ENCODE peak calls at places on chromosomes 2 and 18, in ten cellular contexts. H is HCT116, L is pancreas, T is kidney, B is heart left ventricle, U is astrocyte, W is fibroblast of lung, M is tibial artery, A is body of pancreas, Q is Panc1. K is an unnamed sample.

GRCh38 chr2:26595146-26595545 is 46.0 kb downstream of the CIB4 start:
- DNase-seq in Q (no peak), W (no peak), M (peak; percentile 37), B (no peak), H (no peak), U (no peak), L (no peak), A (no peak), T (no peak), K (peak; percentile 14)

GRCh38 chr2:69567909-69568300 is 75.6 kb downstream of the AAK1 start:
- DNase-seq in W (no peak), Q (no peak), T (no peak), H (no peak), A (no peak), B (no peak), L (no peak), U (no peak), M (no peak), K (no peak)

GRCh38 chr2:58842501-58843144 is 601.5 kb upstream of the FANCL start:
- DNase-seq in U (no peak), T (no peak), M (no peak), Q (no peak), L (no peak), B (no peak), H (no peak), A (no peak), W (no peak), K (no peak)

GRCh38 chr2:173077506-173078177 is 2.0 kb downstream of the MAP3K20 start:
- DNase-seq in W (peak; percentile 44), B (no peak), A (no peak), U (peak; percentile 32), Q (no peak), T (no peak), L (no peak), M (no peak), H (no peak), K (no peak)

GRCh38 chr2:74671479-74671878 is 17.4 kb downstream of the SEMA4F start:
- DNase-seq in W (peak; percentile 70), Q (no peak), U (peak; percentile 57), B (no peak), H (no peak), L (no peak), A (no peak), M (no peak), T (no peak), K (no peak)

GRCh38 chr2:205762883-205763282 is 80.6 kb downstream of the NRP2 start:
- DNase-seq in B (no peak), M (no peak), T (no peak), A (no peak), Q (no peak), W (no peak), U (no peak), L (no peak), H (no peak), K (no peak)

GRCh38 chr2:130355578-130356431 is at the start of gene PTPN18:
- DNase-seq in B (peak; percentile 97), T (peak; percentile 96), L (peak; percentile 95), A (peak; percentile 91), Q (no peak), M (peak; percentile 95), U (peak; percentile 69), H (peak; percentile 58), W (peak; percentile 83), K (peak; percentile 94)

GRCh38 chr2:150607471-150607870 is 120.0 kb upstream of the RND3 start:
- DNase-seq in B (no peak), W (no peak), M (no peak), L (no peak), Q (no peak), H (no peak), T (no peak), U (no peak), A (no peak), K (no peak)

GRCh38 chr18:63823516-63824219 is 48.5 kb downstream of the SERPINB7 start:
- DNase-seq in W (peak; percentile 18), U (peak; percentile 10), T (no peak), M (no peak), A (peak; percentile 46), L (no peak), B (no peak), H (peak; percentile 23), Q (no peak), K (no peak)

DNA sequence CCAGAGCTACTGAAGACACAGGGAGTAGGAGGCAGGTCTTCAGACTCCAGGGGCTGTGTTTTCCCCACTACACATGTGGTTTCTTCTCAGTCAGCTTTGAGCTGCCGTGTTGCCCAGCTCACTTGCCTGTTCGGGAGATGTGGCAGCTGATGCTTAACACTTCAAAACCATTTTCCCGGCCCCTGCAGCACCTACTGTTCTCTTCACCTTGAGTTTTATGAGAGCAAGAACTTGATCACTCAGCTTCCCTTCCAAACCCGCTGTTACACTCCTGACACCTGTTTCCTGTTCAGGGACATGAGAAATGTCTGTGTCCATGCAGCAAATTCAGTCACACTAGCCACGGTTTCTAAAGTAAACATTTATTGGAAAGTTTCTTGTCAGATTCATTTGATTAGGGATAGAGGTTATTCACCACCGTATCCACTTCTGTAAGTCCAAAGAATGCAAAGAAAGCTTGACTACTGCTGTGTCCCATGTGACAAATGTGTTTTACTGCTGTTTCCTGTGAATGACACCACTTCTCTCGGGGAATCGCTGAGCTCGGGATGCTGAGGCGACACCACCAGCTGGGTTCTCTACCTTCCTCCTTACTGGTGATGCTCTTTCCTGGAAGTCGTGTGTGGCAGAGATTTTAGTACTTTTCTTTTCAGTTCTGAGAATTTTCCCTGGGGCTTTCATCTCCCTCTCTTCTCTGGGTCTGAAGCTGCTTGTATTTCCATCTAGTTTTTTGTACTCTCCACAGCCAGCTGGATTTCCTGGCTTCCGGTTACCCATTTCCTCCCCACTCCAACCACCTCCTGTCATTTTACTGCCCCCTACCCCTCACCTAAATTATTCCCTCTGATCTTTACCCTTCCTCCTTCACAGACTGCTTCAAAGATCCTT is 91.7 kb downstream of the KLF7 start:
- DNase-seq in T (no peak), W (peak; percentile 14), H (no peak), M (no peak), A (no peak), U (peak; percentile 6), Q (no peak), L (no peak), B (no peak), K (no peak)
- TF ChIP-seq CTCF in T (no peak), W (no peak), H (no peak), M (no peak), A (no peak), U (no peak), Q (no peak), L (no peak), B (no peak), K (no peak)

GRCh38 chr2:134979203-134979602 is 60.6 kb downstream of the CCNT2 start:
- DNase-seq in B (no peak), M (no peak), L (no peak), W (no peak), Q (no peak), U (no peak), H (no peak), A (no peak), T (no peak), K (no peak)

GRCh38 chr2:134973241-134974146 is 54.9 kb downstream of the CCNT2 start:
- DNase-seq in B (no peak), Q (no peak), W (no peak), L (no peak), H (no peak), M (no peak), U (no peak), A (no peak), T (no peak), K (no peak)

GRCh38 chr2:134980639-134981038 is 62.0 kb downstream of the CCNT2 start:
- DNase-seq in T (no peak), H (no peak), U (no peak), M (no peak), A (no peak), W (no peak), L (no peak), B (no peak), Q (no peak), K (no peak)

GRCh38 chr2:134976074-134976702 is 57.6 kb downstream of the CCNT2 start:
- DNase-seq in U (no peak), L (no peak), Q (no peak), W (no peak), B (no peak), H (no peak), T (no peak), A (no peak), M (no peak), K (no peak)

GRCh38 chr2:134975281-134976009 is 56.8 kb downstream of the CCNT2 start:
- DNase-seq in Q (no peak), A (no peak), T (no peak), M (no peak), W (no peak), L (peak; percentile 49), B (no peak), U (no peak), H (no peak), K (no peak)
- H3K4me3 ChIP-seq in Q (no peak overlapping the region), A (no peak overlapping the region), T (no peak overlapping the region), M (no peak overlapping the region), W (no peak overlapping the region), L (no peak overlapping the region), B (no peak overlapping the region), U (no peak overlapping the region), H (no peak overlapping the region), K (no peak overlapping the region)

GRCh38 chr2:224187220-224187619 is 148.1 kb upstream of the SERPINE2 start:
- DNase-seq in M (no peak), H (no peak), L (no peak), A (no peak), T (no peak), U (no peak), B (no peak), W (no peak), Q (no peak), K (no peak)

GRCh38 chr2:224195954-224196571 is 157.0 kb upstream of the SERPINE2 start:
- DNase-seq in U (no peak), M (no peak), W (no peak), A (peak; percentile 17), B (no peak), Q (no peak), T (no peak), L (no peak), H (no peak), K (no peak)

GRCh38 chr2:224185023-224185601 is 146.0 kb upstream of the SERPINE2 start:
- DNase-seq in U (no peak), L (no peak), B (no peak), Q (no peak), A (no peak), T (no peak), M (no peak), W (no peak), H (no peak), K (no peak)

GRCh38 chr2:224194161-224194560 is 155.1 kb upstream of the SERPINE2 start:
- DNase-seq in T (no peak), L (no peak), A (no peak), W (no peak), M (no peak), B (no peak), U (no peak), Q (no peak), H (no peak), K (no peak)

GRCh38 chr2:224190871-224191270 is 151.8 kb upstream of the SERPINE2 start:
- DNase-seq in W (peak; percentile 54), M (no peak), H (no peak), L (no peak), U (peak; percentile 44), Q (no peak), B (no peak), A (no peak), T (no peak), K (no peak)
- H3K9me3 ChIP-seq in W (no peaks in the 10 kb centered on the region), M (no peaks in the 10 kb centered on the region), H (no peaks in the 10 kb centered on the region), L (no peaks in the 10 kb centered on the region), U (no peaks in the 10 kb centered on the region), Q (no peaks in the 10 kb centered on the region), B (peaks cover 7% of the 10 kb centered on the region), A (no peaks in the 10 kb centered on the region), T (peaks cover 12% of the 10 kb centered on the region), K (peaks cover 3% of the 10 kb centered on the region)

GRCh38 chr2:186696337-186696736 is 2.5 kb downstream of the FAM171B start:
- DNase-seq in L (no peak), A (no peak), H (no peak), Q (no peak), T (no peak), W (no peak), B (no peak), M (no peak), U (no peak), K (no peak)
- TF ChIP-seq CTCF in L (no peak), A (no peak), H (no peak), Q (no peak), T (no peak), W (no peak), B (no peak), M (no peak), U (no peak), K (no peak)